ENCODE peak calls at places on chromosomes 11 and 22, in ten cellular contexts. G is NCI-H1436; H is 8988T; C is nucleus accumbens; X is IMR-90; Y is adipocyte; U is NCI-H1694 treated with DMSO at 0.1 percent for 48 hours; K is KBM-7; M is stimulated activated CD4-positive, alpha-beta T cell treated with anti-CD3 and anti-CD28 coated beads, Interleukin-12 subunit alpha, Interleukin-12 subunit beta, amount 100 ng/mL, for 4 hours; V is GM12865. I is an unnamed sample.

GRCh38 chr11:94218372-94218771 is 86.0 kb upstream of the IZUMO1R start:
- DNase-seq in G (no peak), H (no peak), C (no peak), X (peak; percentile 9), Y (no peak), U (no peak), K (peak; percentile 11), M (no peak), V (no peak), I (no peak)

GRCh38 chr11:106424111-106424510 is 346.6 kb downstream of the AASDHPPT start:
- DNase-seq in G (no peak), H (no peak), C (no peak), X (peak; percentile 83), Y (peak; percentile 63), U (no peak), K (no peak), M (no peak), V (no peak), I (peak; percentile 18)

GRCh38 chr22:22520020-22520656 is at the start of gene ZNF280A:
- DNase-seq in G (no peak), H (peak; percentile 28), C (no peak), X (no peak), Y (no peak), U (no peak), K (no peak), M (no peak), V (no peak), I (peak; percentile 13)

GRCh38 chr11:5096011-5096410 is 26.6 kb downstream of the OR52E1 start:
- DNase-seq in G (no peak), H (no peak), C (no peak), X (no peak), Y (no peak), U (no peak), K (no peak), M (no peak), V (no peak), I (no peak)

GRCh38 chr11:124724854-124725718 is 14.7 kb upstream of the NRGN start:
- DNase-seq in G (peak; percentile 70), H (no peak), C (no peak), X (no peak), Y (no peak), U (no peak), K (no peak), M (no peak), V (no peak), I (no peak)

GRCh38 chr22:26086359-26086758 is 82.9 kb upstream of the SEZ6L start:
- DNase-seq in G (peak; percentile 29), H (no peak), C (no peak), X (no peak), Y (no peak), U (peak; percentile 51), K (peak; percentile 11), M (no peak), V (no peak), I (no peak)

GRCh38 chr11:37110383-37110782 is 512.3 kb upstream of the RAG2 start:
- DNase-seq in G (peak; percentile 2), H (no peak), C (no peak), X (no peak), Y (peak; percentile 10), U (no peak), K (no peak), M (no peak), V (no peak), I (no peak)

GRCh38 chr11:48134221-48134922 is 82.2 kb upstream of the OR4B1 start:
- DNase-seq in G (no peak), H (no peak), C (no peak), X (no peak), Y (no peak), U (no peak), K (no peak), M (no peak), V (no peak), I (no peak)

GRCh38 chr11:76408171-76408965 is 27.2 kb downstream of the GVQW3 start:
- DNase-seq in G (no peak), H (no peak), C (no peak), X (no peak), Y (no peak), U (peak; percentile 47), K (peak; percentile 18), M (no peak), V (no peak), I (no peak)

GRCh38 chr11:87819141-87819540 is 356.1 kb downstream of the RAB38 start:
- DNase-seq in G (no peak), H (no peak), C (no peak), X (no peak), Y (no peak), U (peak; percentile 48), K (no peak), M (no peak), V (no peak), I (peak; percentile 5)

GRCh38 chr11:81840375-81840774 is 893.3 kb downstream of the FAM181B start:
- DNase-seq in G (no peak), H (no peak), C (no peak), X (no peak), Y (no peak), U (no peak), K (no peak), M (no peak), V (no peak), I (no peak)

GRCh38 chr11:116217006-116217405 is 555.8 kb downstream of the BUD13 start:
- DNase-seq in G (no peak), H (no peak), C (no peak), X (peak; percentile 45), Y (peak; percentile 7), U (no peak), K (peak; percentile 27), M (no peak), V (peak; percentile 18), I (no peak)